ENCODE peak calls at places on chromosomes 12 and 14, in eight cellular contexts. I, O, E, U, Q, V, A and F are unnamed samples.

GRCh38 chr14:104368751-104369100 is 210.8 kb upstream of the C14orf180 start:
- DNase-seq in I (no peak), O (peak; percentile 55), E (no peak), Q (no peak), V (no peak), U (no peak), A (no peak), F (no peak)

GRCh38 chr14:95274283-95274682 is 45.4 kb downstream of the CLMN start:
- DNase-seq in O (no peak), A (no peak), U (no peak), V (no peak), E (no peak), Q (no peak), I (no peak), F (no peak)

GRCh38 chr12:13896063-13896626 is 85.3 kb downstream of the GRIN2B start:
- DNase-seq in I (no peak), A (no peak), E (no peak), V (no peak), U (no peak), O (no peak), Q (no peak), F (no peak)

GRCh38 chr12:11794311-11794710 is 144.8 kb downstream of the ETV6 start:
- DNase-seq in E (no peak), O (no peak), A (no peak), Q (no peak), I (no peak), U (no peak), V (no peak), F (peak; percentile 42)

GRCh38 chr12:2650261-2651060 is 144.3 kb upstream of the FKBP4 start:
- DNase-seq in U (no peak), V (peak; percentile 13), E (no peak), I (no peak), A (no peak), Q (no peak), O (no peak), F (no peak)

GRCh38 chr12:62983594-62983993 is 48.6 kb upstream of the PPM1H start:
- DNase-seq in O (no peak), E (no peak), V (no peak), A (peak; percentile 39), U (no peak), I (peak; percentile 14), Q (no peak), F (no peak)

GRCh38 chr14:30034049-30034635 is 106.5 kb upstream of the PRKD1 start:
- DNase-seq in V (no peak), I (no peak), O (no peak), U (no peak), Q (no peak), E (peak; percentile 17), A (no peak), F (no peak)

GRCh38 chr12:114777052-114777451 is 93.1 kb upstream of the TBX3 start:
- DNase-seq in V (no peak), A (peak; percentile 93), E (peak; percentile 75), O (no peak), U (no peak), Q (no peak), I (no peak), F (no peak)

GRCh38 chr14:70887207-70888150 is 19.8 kb upstream of the PCNX1 start:
- DNase-seq in A (no peak), I (no peak), E (peak; percentile 98), U (no peak), O (no peak), V (no peak), Q (no peak), F (no peak)

GRCh38 chr14:96888593-96888992 is 91.4 kb downstream of the VRK1 start:
- DNase-seq in V (no peak), A (no peak), U (no peak), E (no peak), Q (no peak), O (no peak), I (no peak), F (no peak)

GRCh38 chr14:41389355-41389754 is 217.3 kb upstream of the LRFN5 start:
- DNase-seq in I (no peak), O (no peak), E (no peak), V (no peak), U (no peak), A (no peak), Q (no peak), F (no peak)

GRCh38 chr12:105205322-105206048 is 30.5 kb downstream of the APPL2 start:
- DNase-seq in U (no peak), O (no peak), I (no peak), Q (no peak), E (no peak), A (no peak), V (no peak), F (peak; percentile 85)

GRCh38 chr14:29321646-29322045 is 555.1 kb downstream of the FOXG1 start:
- DNase-seq in Q (no peak), I (no peak), V (no peak), O (no peak), U (no peak), E (peak; percentile 90), A (no peak), F (no peak)

GRCh38 chr14:50388256-50388931 is 8.3 kb downstream of the CDKL1 start:
- DNase-seq in O (no peak), I (no peak), A (no peak), V (no peak), Q (peak; percentile 79), E (no peak), U (peak; percentile 63), F (peak; percentile 89)

GRCh38 chr14:26448181-26448855 is 149.5 kb downstream of the NOVA1 start:
- DNase-seq in E (no peak), I (no peak), Q (no peak), A (no peak), O (no peak), U (no peak), V (no peak), F (no peak)

GRCh38 chr12:5031958-5032357 is 11.7 kb upstream of the KCNA5 start:
- DNase-seq in U (no peak), Q (no peak), V (no peak), A (no peak), E (no peak), O (no peak), I (no peak), F (no peak)

GRCh38 chr14:106831322-106831720 is 1304.9 kb downstream of the TMEM121 start:
- DNase-seq in E (no peak), U (peak; percentile 80), A (no peak), Q (peak; percentile 55), I (peak; percentile 91), V (no peak), O (peak; percentile 71), F (no peak)

GRCh38 chr12:26680724-26681455 is 152.1 kb downstream of the ITPR2 start:
- DNase-seq in U (no peak), A (no peak), O (no peak), E (peak; percentile 63), I (no peak), Q (no peak), V (no peak), F (no peak)

GRCh38 chr12:3259976-3260375 is 182.8 kb downstream of the TSPAN9 start:
- DNase-seq in E (no peak), A (no peak), U (peak; percentile 19), V (no peak), I (no peak), O (peak; percentile 60), Q (no peak), F (no peak)

GRCh38 chr12:101485015-101485414 is 9.9 kb downstream of the SPIC start:
- DNase-seq in O (no peak), Q (no peak), A (no peak), V (no peak), E (no peak), U (no peak), I (no peak), F (no peak)

GRCh38 chr12:83826112-83826511 is 1086.5 kb downstream of the SLC6A15 start:
- DNase-seq in O (no peak), U (peak; percentile 58), V (no peak), E (peak; percentile 28), A (peak; percentile 79), Q (no peak), I (peak; percentile 19), F (peak; percentile 39)

GRCh38 chr12:6363330-6364036 is 11.9 kb downstream of the SCNN1A start:
- DNase-seq in I (peak; percentile 72), E (peak; percentile 28), V (peak; percentile 63), A (peak; percentile 84), Q (peak; percentile 82), O (peak; percentile 94), U (peak; percentile 79), F (peak; percentile 85)

GRCh38 chr14:51969852-51970251 is 19.5 kb upstream of the RTRAF start:
- DNase-seq in E (no peak), Q (no peak), O (no peak), I (no peak), A (no peak), V (no peak), U (no peak), F (no peak)

GRCh38 chr12:20272801-20273200 is 95.5 kb upstream of the PDE3A start:
- DNase-seq in A (no peak), E (no peak), O (no peak), U (no peak), I (no peak), Q (no peak), V (no peak), F (no peak)

GRCh38 chr14:81301813-81302212 is 81.1 kb upstream of the GTF2A1 start:
- DNase-seq in I (no peak), E (no peak), U (no peak), A (no peak), V (no peak), Q (no peak), O (no peak), F (no peak)

GRCh38 chr12:117441751-117442150 is 80.3 kb upstream of the NOS1 start:
- DNase-seq in O (peak; percentile 61), I (no peak), E (no peak), Q (no peak), A (peak; percentile 76), V (no peak), U (no peak), F (peak; percentile 48)

GRCh38 chr12:3752741-3753486 is at the start of gene CRACR2A:
- DNase-seq in O (peak; percentile 94), I (peak; percentile 92), Q (peak; percentile 81), V (peak; percentile 34), E (peak; percentile 31), U (peak; percentile 59), A (no peak), F (peak; percentile 51)

GRCh38 chr12:88057994-88058718 is 29.0 kb upstream of the C12orf50 start:
- DNase-seq in V (no peak), O (no peak), Q (no peak), U (no peak), A (no peak), I (no peak), E (peak; percentile 40), F (no peak)
- H3K27ac ChIP-seq in V (no peak overlapping the region), O (no peak overlapping the region), Q (no peak overlapping the region), U (no peak overlapping the region), A (peak overlapping the region; percentile 34), I (no peak overlapping the region), E (no peak overlapping the region), F (no peak overlapping the region)

GRCh38 chr14:64198021-64198420 is 96.2 kb downstream of the ESR2 start:
- DNase-seq in V (no peak), U (no peak), E (no peak), I (no peak), O (no peak), A (no peak), Q (no peak), F (no peak)
- H3K4me1 ChIP-seq in V (peaks cover 11% of the 10 kb centered on the region), U (peaks cover 56% of the 10 kb centered on the region), E (peaks cover 7% of the 10 kb centered on the region), I (peaks cover 21% of the 10 kb centered on the region), O (peaks cover 5% of the 10 kb centered on the region), A (no peaks in the 10 kb centered on the region), Q (peaks cover 33% of the 10 kb centered on the region), F (peaks cover 97% of the 10 kb centered on the region)

GRCh38 chr14:99224116-99224910 is 47.7 kb downstream of the BCL11B start:
- DNase-seq in U (no peak), V (no peak), E (no peak), Q (no peak), O (no peak), A (no peak), I (no peak), F (no peak)
- TF ChIP-seq CTCF in U (no peak), V (no peak), E (no peak), Q (no peak), O (no peak), A (no peak), I (no peak), F (no peak)

GRCh38 chr12:119006749-119007148 is 25.4 kb downstream of the SRRM4 start:
- DNase-seq in E (no peak), I (no peak), O (peak; percentile 53), A (no peak), U (no peak), Q (no peak), V (no peak), F (no peak)
- H3K27ac ChIP-seq in E (no peak overlapping the region), I (no peak overlapping the region), O (no peak overlapping the region), A (no peak overlapping the region), U (no peak overlapping the region), Q (no peak overlapping the region), V (no peak overlapping the region), F (no peak overlapping the region)